ENCODE peak calls at places on chromosomes 1 and 21, in nine cellular contexts. One of them, this sample, is unnamed.

GRCh38 chr1:21621761-21622436 is 47.3 kb downstream of the RAP1GAP start:
- DNase-seq in endodermal cell: no peak
- DNase-seq in suprapubic skin: no peak
- DNase-seq in Calu3: no peak
- DNase-seq in AG09309: no peak
- DNase-seq in thoracic aorta: no peak
- DNase-seq in ascending aorta: no peak
- DNase-seq in adrenal gland: no peak
- DNase-seq in endothelial cell: no peak
- DNase-seq in this sample: no peak

GRCh38 chr1:61914823-61915482 is 172.7 kb downstream of the PATJ start:
- DNase-seq in endodermal cell: no peak
- DNase-seq in suprapubic skin: no peak
- DNase-seq in Calu3: no peak
- DNase-seq in AG09309: no peak
- DNase-seq in thoracic aorta: no peak
- DNase-seq in ascending aorta: no peak
- DNase-seq in adrenal gland: no peak
- DNase-seq in endothelial cell: no peak
- DNase-seq in this sample: no peak

GRCh38 chr1:60073605-60074278 is at the start of gene C1orf87:
- DNase-seq in endodermal cell: peak; percentile 88
- DNase-seq in suprapubic skin: no peak
- DNase-seq in Calu3: no peak
- DNase-seq in AG09309: no peak
- DNase-seq in thoracic aorta: no peak
- DNase-seq in ascending aorta: no peak
- DNase-seq in adrenal gland: no peak
- DNase-seq in endothelial cell: peak; percentile 18
- DNase-seq in this sample: no peak

GRCh38 chr1:15157524-15158399 is 4.2 kb downstream of the TMEM51 start:
- DNase-seq in endodermal cell: no peak
- DNase-seq in suprapubic skin: no peak
- DNase-seq in Calu3: no peak
- DNase-seq in AG09309: no peak
- DNase-seq in thoracic aorta: no peak
- DNase-seq in ascending aorta: no peak
- DNase-seq in adrenal gland: no peak
- DNase-seq in endothelial cell: no peak
- DNase-seq in this sample: no peak

GRCh38 chr1:30912913-30913652 is 4.5 kb upstream of the SDC3 start:
- DNase-seq in endodermal cell: peak; percentile 40
- DNase-seq in suprapubic skin: peak; percentile 71
- DNase-seq in Calu3: no peak
- DNase-seq in AG09309: no peak
- DNase-seq in thoracic aorta: no peak
- DNase-seq in ascending aorta: peak; percentile 51
- DNase-seq in adrenal gland: peak; percentile 82
- DNase-seq in endothelial cell: no peak
- DNase-seq in this sample: no peak

GRCh38 chr1:28096210-28097099 is 8.0 kb upstream of the EYA3 start:
- DNase-seq in endodermal cell: no peak
- DNase-seq in suprapubic skin: no peak
- DNase-seq in Calu3: no peak
- DNase-seq in AG09309: no peak
- DNase-seq in thoracic aorta: no peak
- DNase-seq in ascending aorta: no peak
- DNase-seq in adrenal gland: no peak
- DNase-seq in endothelial cell: no peak
- DNase-seq in this sample: no peak

GRCh38 chr1:219304227-219305226 is 130.8 kb downstream of the LYPLAL1 start:
- DNase-seq in endodermal cell: no peak
- DNase-seq in suprapubic skin: no peak
- DNase-seq in Calu3: peak; percentile 27
- DNase-seq in AG09309: peak; percentile 29
- DNase-seq in thoracic aorta: peak; percentile 66
- DNase-seq in ascending aorta: no peak
- DNase-seq in adrenal gland: peak; percentile 64
- DNase-seq in endothelial cell: no peak
- DNase-seq in this sample: no peak

GRCh38 chr1:201583663-201584062 is 44.7 kb downstream of the NAV1 start:
- DNase-seq in endodermal cell: no peak
- DNase-seq in suprapubic skin: no peak
- DNase-seq in Calu3: no peak
- DNase-seq in AG09309: no peak
- DNase-seq in thoracic aorta: no peak
- DNase-seq in ascending aorta: no peak
- DNase-seq in adrenal gland: no peak
- DNase-seq in endothelial cell: no peak
- DNase-seq in this sample: no peak

GRCh38 chr1:43531906-43532584 is 1.4 kb downstream of the PTPRF start:
- DNase-seq in endodermal cell: peak; percentile 82
- DNase-seq in suprapubic skin: no peak
- DNase-seq in Calu3: peak; percentile 29
- DNase-seq in AG09309: no peak
- DNase-seq in thoracic aorta: no peak
- DNase-seq in ascending aorta: no peak
- DNase-seq in adrenal gland: no peak
- DNase-seq in endothelial cell: peak; percentile 28
- DNase-seq in this sample: no peak

GRCh38 chr1:7691557-7691956 is 79.5 kb upstream of the VAMP3 start:
- DNase-seq in endodermal cell: no peak
- DNase-seq in suprapubic skin: no peak
- DNase-seq in Calu3: no peak
- DNase-seq in AG09309: no peak
- DNase-seq in thoracic aorta: no peak
- DNase-seq in ascending aorta: no peak
- DNase-seq in adrenal gland: no peak
- DNase-seq in endothelial cell: no peak
- DNase-seq in this sample: no peak

GRCh38 chr1:207868252-207868768 is 42.6 kb downstream of the CD34 start:
- DNase-seq in endodermal cell: peak; percentile 63
- DNase-seq in suprapubic skin: no peak
- DNase-seq in Calu3: peak; percentile 55
- DNase-seq in AG09309: no peak
- DNase-seq in thoracic aorta: no peak
- DNase-seq in ascending aorta: no peak
- DNase-seq in adrenal gland: peak; percentile 83
- DNase-seq in endothelial cell: no peak
- DNase-seq in this sample: no peak

GRCh38 chr21:26099610-26100219 is 70.9 kb downstream of the APP start:
- DNase-seq in endodermal cell: no peak
- DNase-seq in suprapubic skin: no peak
- DNase-seq in Calu3: no peak
- DNase-seq in AG09309: peak; percentile 82
- DNase-seq in thoracic aorta: no peak
- DNase-seq in ascending aorta: no peak
- DNase-seq in adrenal gland: no peak
- DNase-seq in endothelial cell: no peak
- DNase-seq in this sample: no peak

GRCh38 chr1:164760585-164760968 is 201.6 kb downstream of the PBX1 start:
- DNase-seq in endodermal cell: no peak
- DNase-seq in suprapubic skin: no peak
- DNase-seq in Calu3: no peak
- DNase-seq in AG09309: no peak
- DNase-seq in thoracic aorta: no peak
- DNase-seq in ascending aorta: no peak
- DNase-seq in adrenal gland: no peak
- DNase-seq in endothelial cell: no peak
- DNase-seq in this sample: no peak

GRCh38 chr1:226979115-226979516 is 39.0 kb downstream of the COQ8A start:
- DNase-seq in endodermal cell: peak; percentile 75
- DNase-seq in suprapubic skin: no peak
- DNase-seq in Calu3: no peak
- DNase-seq in AG09309: no peak
- DNase-seq in thoracic aorta: no peak
- DNase-seq in ascending aorta: no peak
- DNase-seq in adrenal gland: peak; percentile 53
- DNase-seq in endothelial cell: no peak
- DNase-seq in this sample: no peak

GRCh38 chr1:171985639-171986038 is 144.3 kb downstream of the DNM3 start:
- DNase-seq in endodermal cell: peak; percentile 75
- DNase-seq in suprapubic skin: no peak
- DNase-seq in Calu3: peak; percentile 49
- DNase-seq in AG09309: no peak
- DNase-seq in thoracic aorta: no peak
- DNase-seq in ascending aorta: no peak
- DNase-seq in adrenal gland: peak; percentile 62
- DNase-seq in endothelial cell: peak; percentile 18
- DNase-seq in this sample: no peak
- TF ChIP-seq CTCF in endodermal cell: peak; percentile 74
- TF ChIP-seq CTCF in suprapubic skin: no peak
- TF ChIP-seq CTCF in Calu3: peak; percentile 18
- TF ChIP-seq CTCF in AG09309: peak; percentile 33
- TF ChIP-seq CTCF in thoracic aorta: no peak
- TF ChIP-seq CTCF in ascending aorta: no peak
- TF ChIP-seq CTCF in adrenal gland: peak; percentile 27
- TF ChIP-seq CTCF in endothelial cell: peak; percentile 44
- TF ChIP-seq CTCF in this sample: peak; percentile 24

DNA sequence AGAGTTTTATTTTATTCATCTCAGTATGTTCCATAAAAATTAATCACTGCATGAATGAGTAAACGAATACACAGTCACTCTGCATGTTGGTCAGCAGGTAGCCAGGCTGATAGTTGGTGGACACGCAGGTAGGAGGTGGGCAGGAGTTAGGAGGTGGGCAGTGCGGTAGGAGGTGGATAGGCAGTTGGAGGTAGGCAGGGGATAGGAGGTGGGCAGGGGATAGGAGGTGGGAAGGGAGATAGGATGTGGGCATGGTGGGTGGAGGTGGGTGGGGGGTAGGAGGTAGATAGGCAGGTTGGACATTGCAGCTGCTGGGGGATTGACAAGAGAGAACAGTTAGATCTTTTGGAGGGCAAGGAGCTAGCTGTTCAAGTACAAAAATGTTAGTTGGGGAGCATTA is 322.7 kb downstream of the PTPRU start:
- DNase-seq in endodermal cell: no peak
- DNase-seq in suprapubic skin: peak; percentile 11
- DNase-seq in Calu3: no peak
- DNase-seq in AG09309: no peak
- DNase-seq in thoracic aorta: no peak
- DNase-seq in ascending aorta: no peak
- DNase-seq in adrenal gland: no peak
- DNase-seq in endothelial cell: no peak
- DNase-seq in this sample: no peak
- TF ChIP-seq CTCF in endodermal cell: no peak
- TF ChIP-seq CTCF in suprapubic skin: no peak
- TF ChIP-seq CTCF in Calu3: no peak
- TF ChIP-seq CTCF in AG09309: no peak
- TF ChIP-seq CTCF in thoracic aorta: no peak
- TF ChIP-seq CTCF in ascending aorta: no peak
- TF ChIP-seq CTCF in adrenal gland: no peak
- TF ChIP-seq CTCF in endothelial cell: no peak
- TF ChIP-seq CTCF in this sample: no peak

GRCh38 chr1:1345860-1346500 is 3.2 kb downstream of the DVL1 start:
- DNase-seq in endodermal cell: no peak
- DNase-seq in suprapubic skin: no peak
- DNase-seq in Calu3: no peak
- DNase-seq in AG09309: no peak
- DNase-seq in thoracic aorta: no peak
- DNase-seq in ascending aorta: no peak
- DNase-seq in adrenal gland: no peak
- DNase-seq in endothelial cell: no peak
- DNase-seq in this sample: no peak

GRCh38 chr1:1345384-1345783 is 3.8 kb downstream of the DVL1 start:
- DNase-seq in endodermal cell: no peak
- DNase-seq in suprapubic skin: no peak
- DNase-seq in Calu3: no peak
- DNase-seq in AG09309: no peak
- DNase-seq in thoracic aorta: no peak
- DNase-seq in ascending aorta: no peak
- DNase-seq in adrenal gland: no peak
- DNase-seq in endothelial cell: no peak
- DNase-seq in this sample: no peak

GRCh38 chr1:1343811-1344421 is 5.3 kb downstream of the DVL1 start:
- DNase-seq in endodermal cell: no peak
- DNase-seq in suprapubic skin: no peak
- DNase-seq in Calu3: peak; percentile 44
- DNase-seq in AG09309: no peak
- DNase-seq in thoracic aorta: no peak
- DNase-seq in ascending aorta: no peak
- DNase-seq in adrenal gland: no peak
- DNase-seq in endothelial cell: no peak
- DNase-seq in this sample: no peak

GRCh38 chr1:1346501-1346890 is 2.7 kb downstream of the DVL1 start:
- DNase-seq in endodermal cell: no peak
- DNase-seq in suprapubic skin: no peak
- DNase-seq in Calu3: no peak
- DNase-seq in AG09309: no peak
- DNase-seq in thoracic aorta: no peak
- DNase-seq in ascending aorta: no peak
- DNase-seq in adrenal gland: no peak
- DNase-seq in endothelial cell: no peak
- DNase-seq in this sample: no peak

GRCh38 chr1:1344672-1345361 is 4.4 kb downstream of the DVL1 start:
- DNase-seq in endodermal cell: peak; percentile 82
- DNase-seq in suprapubic skin: no peak
- DNase-seq in Calu3: peak; percentile 90
- DNase-seq in AG09309: no peak
- DNase-seq in thoracic aorta: no peak
- DNase-seq in ascending aorta: no peak
- DNase-seq in adrenal gland: no peak
- DNase-seq in endothelial cell: peak; percentile 63
- DNase-seq in this sample: no peak
- TF ChIP-seq CTCF in endodermal cell: peak; percentile 75
- TF ChIP-seq CTCF in suprapubic skin: no peak
- TF ChIP-seq CTCF in Calu3: peak; percentile 62
- TF ChIP-seq CTCF in AG09309: peak; percentile 52
- TF ChIP-seq CTCF in thoracic aorta: peak; percentile 28
- TF ChIP-seq CTCF in ascending aorta: no peak
- TF ChIP-seq CTCF in adrenal gland: peak; percentile 37
- TF ChIP-seq CTCF in endothelial cell: peak; percentile 44
- TF ChIP-seq CTCF in this sample: peak; percentile 32

DNA sequence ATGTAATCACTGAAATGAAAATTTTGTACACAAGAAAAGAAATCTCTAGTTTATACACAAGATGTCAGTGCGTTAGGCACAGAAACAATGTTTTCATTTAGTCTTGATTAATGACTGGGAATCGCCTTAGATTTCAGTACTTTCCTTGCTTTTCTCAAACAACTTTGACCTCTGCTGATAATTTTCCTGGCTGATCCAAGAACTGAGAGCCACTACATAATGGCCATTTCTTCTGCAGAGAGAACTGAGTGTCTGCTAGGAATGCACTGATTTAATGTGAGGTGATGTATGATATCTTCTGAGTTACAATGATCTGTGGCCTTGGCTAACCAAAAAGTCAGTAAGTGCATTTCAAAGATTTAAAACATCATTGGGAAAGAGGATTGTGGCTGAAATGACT is 308.1 kb downstream of the CTH start:
- DNase-seq in endodermal cell: no peak
- DNase-seq in suprapubic skin: no peak
- DNase-seq in Calu3: no peak
- DNase-seq in AG09309: no peak
- DNase-seq in thoracic aorta: no peak
- DNase-seq in ascending aorta: no peak
- DNase-seq in adrenal gland: no peak
- DNase-seq in endothelial cell: no peak
- DNase-seq in this sample: no peak
- TF ChIP-seq CTCF in endodermal cell: no peak
- TF ChIP-seq CTCF in suprapubic skin: no peak
- TF ChIP-seq CTCF in Calu3: no peak
- TF ChIP-seq CTCF in AG09309: no peak
- TF ChIP-seq CTCF in thoracic aorta: no peak
- TF ChIP-seq CTCF in ascending aorta: no peak
- TF ChIP-seq CTCF in adrenal gland: no peak
- TF ChIP-seq CTCF in endothelial cell: no peak
- TF ChIP-seq CTCF in this sample: no peak

GRCh38 chr1:81114191-81114590 is 686.5 kb upstream of the ADGRL2 start:
- DNase-seq in endodermal cell: no peak
- DNase-seq in suprapubic skin: no peak
- DNase-seq in Calu3: no peak
- DNase-seq in AG09309: no peak
- DNase-seq in thoracic aorta: no peak
- DNase-seq in ascending aorta: no peak
- DNase-seq in adrenal gland: no peak
- DNase-seq in endothelial cell: no peak
- DNase-seq in this sample: no peak
- TF ChIP-seq CTCF in endodermal cell: peak; percentile 61
- TF ChIP-seq CTCF in suprapubic skin: no peak
- TF ChIP-seq CTCF in Calu3: no peak
- TF ChIP-seq CTCF in AG09309: no peak
- TF ChIP-seq CTCF in thoracic aorta: no peak
- TF ChIP-seq CTCF in ascending aorta: no peak
- TF ChIP-seq CTCF in adrenal gland: no peak
- TF ChIP-seq CTCF in endothelial cell: no peak
- TF ChIP-seq CTCF in this sample: no peak